ENCODE peak calls at places on chromosomes 3 and 15, in four cellular contexts. W is IMR-90, P is H1, V is H9. I is an unnamed sample.

GRCh38 chr3:172106989-172107388 is 67.6 kb downstream of the FNDC3B start:
- DNase-seq in W (no peak), P (no peak), V (no peak), I (no peak)

GRCh38 chr3:37321260-37321852 is 147.0 kb upstream of the LRRFIP2 start:
- DNase-seq in W (no peak), P (no peak), V (no peak), I (no peak)

GRCh38 chr3:9111349-9112265 is 137.8 kb downstream of the SRGAP3 start:
- DNase-seq in W (peak; percentile 0), P (no peak), V (peak; percentile 75), I (peak; percentile 48)

GRCh38 chr15:29921130-29921601 is 98.9 kb upstream of the TJP1 start:
- DNase-seq in W (no peak), P (no peak), V (peak; percentile 77), I (peak; percentile 99)

GRCh38 chr15:61511089-61511488 is 282.0 kb upstream of the RORA start:
- DNase-seq in W (no peak), P (no peak), V (no peak), I (no peak)

GRCh38 chr3:71104090-71104489 is 479.4 kb downstream of the FOXP1 start:
- DNase-seq in W (peak; percentile 99), P (no peak), V (no peak), I (no peak)

GRCh38 chr3:9033867-9034266 is 70.6 kb upstream of the RAD18 start:
- DNase-seq in W (no peak), P (no peak), V (no peak), I (no peak)

GRCh38 chr3:184337315-184337714 is at the start of gene FAM131A:
- DNase-seq in W (peak; percentile 28), P (no peak), V (no peak), I (no peak)

GRCh38 chr3:72560857-72561675 is 287.2 kb downstream of the SHQ1 start:
- DNase-seq in W (no peak), P (no peak), V (no peak), I (peak; percentile 25)

GRCh38 chr3:104873331-104873730 is 493.4 kb upstream of the ALCAM start:
- DNase-seq in W (peak; percentile 65), P (no peak), V (no peak), I (no peak)

GRCh38 chr3:132399054-132399929 is 18.0 kb upstream of the DNAJC13 start:
- DNase-seq in W (peak; percentile 68), P (no peak), V (peak; percentile 47), I (peak; percentile 69)

GRCh38 chr3:146334151-146334550 is 83.2 kb upstream of the PLSCR4 start:
- DNase-seq in W (peak; percentile 15), P (no peak), V (no peak), I (no peak)

GRCh38 chr15:97747342-97747741 is 213.2 kb upstream of the ARRDC4 start:
- DNase-seq in W (no peak), P (no peak), V (peak; percentile 48), I (peak; percentile 51)

GRCh38 chr3:129417354-129417753 is 11.1 kb downstream of the EFCAB12 start:
- DNase-seq in W (peak; percentile 74), P (no peak), V (no peak), I (no peak)

GRCh38 chr3:127184870-127185216 is 8.1 kb upstream of the PRR23E start:
- DNase-seq in W (no peak), P (no peak), V (no peak), I (no peak)

GRCh38 chr3:45795509-45795881 is 841 bp downstream of the SLC6A20 start:
- DNase-seq in W (peak; percentile 4), P (no peak), V (no peak), I (peak; percentile 17)

GRCh38 chr15:88012233-88012632 is 244.3 kb downstream of the NTRK3 start:
- DNase-seq in W (no peak), P (no peak), V (no peak), I (no peak)

GRCh38 chr3:124632566-124633140 is 97.6 kb upstream of the UMPS start:
- DNase-seq in W (no peak), P (no peak), V (no peak), I (no peak)
- H4K5ac ChIP-seq in W (no peak overlapping the region), P (no peak overlapping the region), V (no peak overlapping the region), I (no peak overlapping the region)

GRCh38 chr3:39362177-39362576 is 21.0 kb upstream of the SLC25A38 start:
- DNase-seq in W (no peak), P (no peak), V (no peak), I (no peak)

GRCh38 chr3:39361252-39361927 is 21.8 kb upstream of the SLC25A38 start:
- DNase-seq in W (no peak), P (no peak), V (no peak), I (no peak)

GRCh38 chr3:39362812-39363211 is 20.4 kb upstream of the SLC25A38 start:
- DNase-seq in W (no peak), P (no peak), V (no peak), I (no peak)

DNA sequence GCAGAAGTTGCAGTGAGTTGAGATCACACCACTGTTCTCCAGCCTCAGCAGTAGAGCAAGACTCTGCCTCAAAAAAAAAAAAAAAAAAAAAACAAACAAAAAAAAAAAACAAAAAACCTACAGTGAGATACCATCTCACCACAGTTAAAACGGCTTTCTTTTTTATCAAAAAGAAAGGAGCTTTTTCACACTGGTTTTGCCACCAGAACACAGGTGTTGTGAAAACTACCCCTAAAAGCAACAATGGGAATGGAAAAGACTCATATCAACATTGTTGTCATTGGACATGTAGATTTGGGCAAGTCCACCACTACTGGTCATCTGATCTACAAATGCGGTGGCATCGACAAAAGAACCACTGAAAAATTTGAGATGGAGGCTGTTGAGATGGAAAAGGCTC is 24.9 kb upstream of the SLC25A38 start:
- DNase-seq in W (no peak), P (no peak), V (no peak), I (no peak)
- H4K5ac ChIP-seq in W (no peak overlapping the region), P (no peak overlapping the region), V (no peak overlapping the region), I (no peak overlapping the region)

GRCh38 chr15:42724276-42724675 is 12.7 kb downstream of the CDAN1 start:
- DNase-seq in W (no peak), P (no peak), V (no peak), I (no peak)

GRCh38 chr15:42719051-42719450 is 17.9 kb downstream of the CDAN1 start:
- DNase-seq in W (no peak), P (no peak), V (no peak), I (no peak)

GRCh38 chr15:42723068-42723467 is 13.9 kb downstream of the CDAN1 start:
- DNase-seq in W (no peak), P (no peak), V (no peak), I (peak; percentile 18)

GRCh38 chr15:42720071-42720470 is 16.9 kb downstream of the CDAN1 start:
- DNase-seq in W (no peak), P (no peak), V (no peak), I (no peak)

DNA sequence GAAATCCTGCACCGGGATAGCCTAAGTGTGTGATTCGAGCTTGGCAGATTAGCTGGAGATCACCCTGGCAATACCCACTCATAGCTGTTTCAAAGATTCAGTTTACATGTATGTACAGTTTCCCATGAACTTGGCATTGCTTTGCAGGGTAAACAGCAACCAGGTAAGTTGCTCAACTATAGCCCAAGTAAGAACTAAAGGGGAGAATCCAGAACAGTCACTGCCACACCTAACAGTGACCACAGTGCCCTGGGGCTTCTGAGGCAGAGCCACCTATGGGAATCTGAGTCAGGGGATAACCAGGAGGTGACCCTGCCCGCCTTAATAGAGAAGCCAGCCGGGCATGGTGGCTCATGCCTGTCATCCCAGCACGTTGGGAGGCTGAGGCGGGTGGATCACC is 15.9 kb downstream of the CDAN1 start:
- DNase-seq in W (no peak), P (no peak), V (no peak), I (no peak)
- H4K5ac ChIP-seq in W (no peak overlapping the region), P (no peak overlapping the region), V (no peak overlapping the region), I (no peak overlapping the region)

DNA sequence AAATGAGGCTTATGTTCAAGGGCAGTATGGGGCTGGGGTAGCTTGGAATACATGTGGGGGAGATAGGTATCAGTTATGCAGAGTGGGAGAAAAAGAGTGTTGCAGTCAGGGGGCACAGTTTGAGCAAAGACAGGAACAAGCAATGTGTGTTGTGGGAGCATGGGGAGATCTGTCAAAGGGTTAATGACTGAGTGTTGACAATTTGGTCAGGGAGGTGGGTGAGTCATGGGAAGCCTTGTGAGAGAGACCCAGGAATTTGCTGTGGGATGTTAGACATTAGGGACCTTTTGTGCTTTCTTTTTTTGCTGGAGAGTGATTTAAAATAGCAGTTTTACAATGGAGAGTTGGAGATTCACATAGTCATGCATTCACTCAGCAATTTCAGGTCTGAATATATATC is 221.6 kb upstream of the NR2E3 start:
- DNase-seq in W (peak; percentile 86), P (no peak), V (no peak), I (peak; percentile 70)
- H4K5ac ChIP-seq in W (no peak overlapping the region), P (no peak overlapping the region), V (no peak overlapping the region), I (no peak overlapping the region)

GRCh38 chr15:67840747-67841634 is 1.1 kb upstream of the RNU6-1 start:
- DNase-seq in W (peak; percentile 58), P (no peak), V (no peak), I (peak; percentile 73)

GRCh38 chr15:67839929-67840746 is at the start of gene RNU6-1:
- DNase-seq in W (peak; percentile 91), P (no peak), V (peak; percentile 81), I (peak; percentile 89)

GRCh38 chr15:67845974-67846373 is 6.1 kb upstream of the RNU6-1 start:
- DNase-seq in W (no peak), P (no peak), V (no peak), I (no peak)

GRCh38 chr15:67843571-67844387 is 3.9 kb upstream of the RNU6-1 start:
- DNase-seq in W (peak; percentile 56), P (no peak), V (no peak), I (peak; percentile 93)

GRCh38 chr15:67843092-67843501 is 3.3 kb upstream of the RNU6-1 start:
- DNase-seq in W (no peak), P (no peak), V (no peak), I (no peak)
- H4K5ac ChIP-seq in W (no peak overlapping the region), P (no peak overlapping the region), V (no peak overlapping the region), I (no peak overlapping the region)

DNA sequence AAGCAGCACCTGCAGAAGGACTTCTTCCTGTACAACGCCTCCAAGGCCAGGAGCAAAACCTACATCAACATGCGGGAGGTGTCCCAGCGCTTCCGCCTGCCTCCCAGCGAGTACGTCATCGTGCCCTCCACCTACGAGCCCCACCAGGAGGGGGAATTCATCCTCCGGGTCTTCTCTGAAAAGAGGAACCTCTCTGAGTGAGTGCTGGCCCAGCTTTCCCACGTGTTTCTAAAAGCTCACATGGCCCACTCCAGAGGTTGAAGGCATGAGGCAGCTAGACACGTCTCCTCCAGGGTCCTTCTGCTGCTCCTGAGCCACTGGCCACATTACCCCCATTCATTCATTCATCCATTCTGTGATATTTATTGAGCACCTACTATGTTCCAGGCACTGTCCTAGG is 43.5 kb downstream of the CAPN3 start:
- DNase-seq in W (no peak), P (no peak), V (no peak), I (no peak)
- H4K5ac ChIP-seq in W (no peak overlapping the region), P (no peak overlapping the region), V (no peak overlapping the region), I (no peak overlapping the region)

I was measured in mesendoderm.